ENCODE peak calls at places on chromosomes 2 and 18, in ten cellular contexts. H, U, F, G, S, Q, X, V, W and E are unnamed samples.

GRCh38 chr2:231411237-231411636 is 15.7 kb downstream of the B3GNT7 start:
- DNase-seq in H (no peak), U (no peak), F (peak), G (no peak), S (no peak), Q (peak), X (no peak), V (no peak), W (no peak), E (no peak)

GRCh38 chr2:217900010-217900779 is 102.6 kb downstream of the TNS1 start:
- DNase-seq in H (no peak), U (no peak), F (peak), G (no peak), S (no peak), Q (peak), X (no peak), V (no peak), W (peak), E (peak)

GRCh38 chr2:65943099-65943786 is 491.7 kb upstream of the MEIS1 start:
- DNase-seq in H (no peak), U (no peak), F (no peak), G (no peak), S (no peak), Q (no peak), X (no peak), V (no peak), W (no peak), E (no peak)

GRCh38 chr2:4272261-4272858 is 569.0 kb downstream of the DCDC2C start:
- DNase-seq in H (no peak), U (no peak), F (no peak), G (no peak), S (no peak), Q (no peak), X (no peak), V (no peak), W (no peak), E (no peak)

GRCh38 chr2:240508832-240509545 is 48.8 kb downstream of the ANKMY1 start:
- DNase-seq in H (no peak), U (no peak), F (no peak), G (no peak), S (no peak), Q (no peak), X (no peak), V (no peak), W (no peak), E (no peak)

GRCh38 chr18:54776282-54776977 is 51.8 kb upstream of the RAB27B start:
- DNase-seq in H (peak), U (no peak), F (no peak), G (peak), S (peak), Q (no peak), X (no peak), V (peak), W (peak), E (peak)

GRCh38 chr2:105522645-105523044 is 123.8 kb upstream of the FHL2 start:
- DNase-seq in H (peak), U (no peak), F (no peak), G (no peak), S (no peak), Q (no peak), X (no peak), V (no peak), W (no peak), E (no peak)

GRCh38 chr2:86237172-86237571 is 37.9 kb downstream of the MRPL35 start:
- DNase-seq in H (no peak), U (no peak), F (no peak), G (no peak), S (no peak), Q (no peak), X (no peak), V (no peak), W (no peak), E (no peak)

GRCh38 chr18:40004246-40004645 is 1950.8 kb upstream of the PIK3C3 start:
- DNase-seq in H (no peak), U (no peak), F (no peak), G (no peak), S (no peak), Q (no peak), X (no peak), V (no peak), W (no peak), E (no peak)

GRCh38 chr2:100554788-100555407 is 7.9 kb upstream of the PDCL3 start:
- DNase-seq in H (no peak), U (no peak), F (no peak), G (no peak), S (no peak), Q (no peak), X (no peak), V (no peak), W (no peak), E (no peak)

GRCh38 chr2:197705143-197705911 is at the start of gene MARS2:
- DNase-seq in H (peak), U (peak), F (peak), G (peak), S (peak), Q (peak), X (peak), V (peak), W (peak), E (peak)

GRCh38 chr2:219362524-219363164 is 25.1 kb downstream of the DNPEP start:
- DNase-seq in H (no peak), U (no peak), F (no peak), G (peak), S (peak), Q (peak), X (no peak), V (no peak), W (peak), E (peak)

GRCh38 chr18:73793386-73793785 is 354.2 kb downstream of the FBXO15 start:
- DNase-seq in H (peak), U (no peak), F (no peak), G (peak), S (peak), Q (peak), X (no peak), V (no peak), W (no peak), E (peak)

GRCh38 chr18:60372598-60372997 is at the start of gene MC4R:
- DNase-seq in H (no peak), U (peak), F (peak), G (peak), S (peak), Q (peak), X (peak), V (peak), W (peak), E (peak)

GRCh38 chr2:72271766-72272615 is 124.3 kb upstream of the CYP26B1 start:
- DNase-seq in H (peak), U (no peak), F (no peak), G (no peak), S (no peak), Q (no peak), X (no peak), V (no peak), W (peak), E (no peak)

GRCh38 chr2:181456660-181457120 is 496 bp upstream of the ITGA4 start:
- DNase-seq in H (no peak), U (peak), F (peak), G (peak), S (peak), Q (peak), X (peak), V (no peak), W (no peak), E (peak)

GRCh38 chr2:7403092-7403775 is 486.0 kb downstream of the RNF144A start:
- DNase-seq in H (no peak), U (no peak), F (no peak), G (no peak), S (no peak), Q (no peak), X (no peak), V (no peak), W (no peak), E (no peak)

GRCh38 chr2:1707771-1708351 is 36.5 kb downstream of the PXDN start:
- DNase-seq in H (no peak), U (peak), F (peak), G (peak), S (peak), Q (peak), X (peak), V (no peak), W (no peak), E (peak)

GRCh38 chr2:60948926-60949579 is 67.7 kb downstream of the REL start:
- DNase-seq in H (peak), U (no peak), F (no peak), G (no peak), S (peak), Q (no peak), X (no peak), V (peak), W (no peak), E (peak)

GRCh38 chr2:219041252-219041651 is at the start of gene CFAP65:
- DNase-seq in H (no peak), U (peak), F (peak), G (peak), S (peak), Q (peak), X (peak), V (peak), W (peak), E (peak)

GRCh38 chr18:9825571-9826073 is 60.2 kb upstream of the TXNDC2 start:
- DNase-seq in H (peak), U (no peak), F (no peak), G (peak), S (peak), Q (no peak), X (no peak), V (peak), W (peak), E (peak)

GRCh38 chr2:11416191-11416590 is 49.8 kb downstream of the E2F6 start:
- DNase-seq in H (no peak), U (no peak), F (no peak), G (no peak), S (no peak), Q (no peak), X (no peak), V (no peak), W (no peak), E (peak)

GRCh38 chr2:74577448-74577847 is 22.9 kb downstream of the DOK1 start:
- DNase-seq in H (no peak), U (no peak), F (no peak), G (no peak), S (peak), Q (no peak), X (no peak), V (no peak), W (no peak), E (no peak)

GRCh38 chr18:50738103-50738757 is 81.6 kb downstream of the MRO start:
- DNase-seq in H (no peak), U (no peak), F (no peak), G (no peak), S (no peak), Q (no peak), X (no peak), V (no peak), W (no peak), E (no peak)

GRCh38 chr2:101204400-101205095 is 48.1 kb upstream of the CNOT11 start:
- DNase-seq in H (no peak), U (no peak), F (no peak), G (peak), S (no peak), Q (no peak), X (no peak), V (no peak), W (peak), E (peak)

GRCh38 chr2:74002515-74003391 is 18.0 kb downstream of the TET3 start:
- DNase-seq in H (no peak), U (peak), F (peak), G (peak), S (peak), Q (peak), X (peak), V (no peak), W (peak), E (peak)

GRCh38 chr2:118846667-118847446 is 591 bp downstream of the EN1 start:
- DNase-seq in H (no peak), U (peak), F (peak), G (no peak), S (no peak), Q (peak), X (peak), V (no peak), W (peak), E (peak)

GRCh38 chr2:20930928-20931327 is 108.0 kb upstream of the LDAH start:
- DNase-seq in H (peak), U (no peak), F (no peak), G (no peak), S (peak), Q (no peak), X (no peak), V (no peak), W (no peak), E (no peak)

GRCh38 chr2:26559044-26559405 is 81.1 kb upstream of the OTOF start:
- DNase-seq in H (no peak), U (no peak), F (no peak), G (no peak), S (no peak), Q (no peak), X (no peak), V (no peak), W (no peak), E (peak)

GRCh38 chr2:122205637-122206036 is 450.2 kb downstream of the TSN start:
- DNase-seq in H (no peak), U (no peak), F (no peak), G (no peak), S (no peak), Q (no peak), X (no peak), V (no peak), W (no peak), E (no peak)

GRCh38 chr2:217935245-217935879 is 67.4 kb downstream of the TNS1 start:
- DNase-seq in H (no peak), U (no peak), F (peak), G (no peak), S (peak), Q (no peak), X (no peak), V (no peak), W (no peak), E (peak)

DNA sequence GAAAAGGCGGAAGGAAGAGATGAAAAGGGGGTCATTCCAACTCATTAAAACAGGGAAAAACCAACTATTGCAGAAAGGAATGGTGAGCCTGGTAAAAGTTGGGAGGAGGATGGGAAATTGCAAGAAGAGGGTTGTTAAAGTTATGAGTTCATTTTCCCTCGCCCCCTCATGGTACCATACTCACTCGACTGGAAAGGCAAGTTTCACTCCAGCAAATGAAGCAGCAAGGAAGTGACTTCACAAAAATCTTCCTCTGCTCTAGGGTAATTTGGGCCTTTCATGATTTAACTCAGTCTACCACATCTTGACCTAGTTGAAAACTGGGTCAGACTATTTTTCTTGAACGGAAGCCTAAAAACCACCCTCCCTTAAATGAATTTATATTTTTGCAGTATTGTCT is 22.8 kb upstream of the DAW1 start:
- DNase-seq in H (peak), U (no peak), F (peak), G (no peak), S (no peak), Q (peak), X (no peak), V (no peak), W (no peak), E (no peak)
- H3K4me2 ChIP-seq in H (peak), U (no peak), F (peak), G (no peak), S (no peak), Q (no peak), X (no peak), V (peak), W (no peak), E (no peak)

GRCh38 chr2:32489061-32489460 is 132.2 kb downstream of the BIRC6 start:
- DNase-seq in H (no peak), U (no peak), F (no peak), G (no peak), S (no peak), Q (no peak), X (no peak), V (no peak), W (no peak), E (no peak)

GRCh38 chr2:32482466-32482865 is 125.6 kb downstream of the BIRC6 start:
- DNase-seq in H (no peak), U (no peak), F (no peak), G (peak), S (peak), Q (no peak), X (no peak), V (no peak), W (no peak), E (no peak)

GRCh38 chr2:32484907-32485306 is 128.1 kb downstream of the BIRC6 start:
- DNase-seq in H (peak), U (no peak), F (no peak), G (peak), S (peak), Q (no peak), X (no peak), V (peak), W (peak), E (peak)

GRCh38 chr2:32479993-32480392 is 123.2 kb downstream of the BIRC6 start:
- DNase-seq in H (no peak), U (no peak), F (no peak), G (no peak), S (no peak), Q (no peak), X (no peak), V (no peak), W (no peak), E (no peak)

GRCh38 chr2:32485399-32485798 is 128.6 kb downstream of the BIRC6 start:
- DNase-seq in H (no peak), U (no peak), F (no peak), G (no peak), S (peak), Q (no peak), X (no peak), V (no peak), W (no peak), E (no peak)
- H3K4me2 ChIP-seq in H (no peak), U (no peak), F (no peak), G (no peak), S (no peak), Q (no peak), X (no peak), V (no peak), W (peak), E (peak)

GRCh38 chr2:190545082-190545481 is 10.6 kb upstream of the NEMP2 start:
- DNase-seq in H (no peak), U (no peak), F (no peak), G (no peak), S (no peak), Q (no peak), X (no peak), V (no peak), W (no peak), E (no peak)

GRCh38 chr2:190550137-190550536 is 15.6 kb upstream of the NEMP2 start:
- DNase-seq in H (no peak), U (no peak), F (peak), G (no peak), S (no peak), Q (no peak), X (no peak), V (no peak), W (no peak), E (no peak)

GRCh38 chr2:190547914-190548313 is 13.4 kb upstream of the NEMP2 start:
- DNase-seq in H (no peak), U (no peak), F (no peak), G (no peak), S (no peak), Q (no peak), X (no peak), V (no peak), W (no peak), E (no peak)

GRCh38 chr2:190545756-190546385 is 11.3 kb upstream of the NEMP2 start:
- DNase-seq in H (no peak), U (no peak), F (no peak), G (no peak), S (peak), Q (no peak), X (no peak), V (no peak), W (no peak), E (no peak)

DNA sequence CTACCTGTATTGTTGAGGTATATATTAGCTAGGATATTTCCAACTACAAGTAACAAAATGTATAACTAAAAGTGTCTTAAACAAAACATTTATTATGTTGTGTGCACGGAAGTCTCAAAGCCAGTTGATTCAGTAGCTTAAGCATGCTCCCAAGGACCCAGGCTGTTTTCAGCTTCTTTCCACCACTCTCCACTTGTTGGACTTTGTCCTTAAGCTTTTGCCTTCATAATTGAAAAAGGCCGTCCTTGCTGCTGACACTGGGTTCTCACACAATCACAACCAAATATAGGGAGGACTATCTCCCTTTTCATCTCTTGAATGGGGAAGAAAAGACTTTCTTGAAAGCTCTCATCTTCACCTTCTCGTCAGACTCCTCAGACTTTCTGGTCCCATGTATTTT is 12.2 kb upstream of the NEMP2 start:
- DNase-seq in H (no peak), U (no peak), F (no peak), G (no peak), S (no peak), Q (no peak), X (no peak), V (no peak), W (no peak), E (no peak)
- H3K4me2 ChIP-seq in H (no peak), U (no peak), F (no peak), G (no peak), S (no peak), Q (no peak), X (no peak), V (no peak), W (no peak), E (no peak)

DNA sequence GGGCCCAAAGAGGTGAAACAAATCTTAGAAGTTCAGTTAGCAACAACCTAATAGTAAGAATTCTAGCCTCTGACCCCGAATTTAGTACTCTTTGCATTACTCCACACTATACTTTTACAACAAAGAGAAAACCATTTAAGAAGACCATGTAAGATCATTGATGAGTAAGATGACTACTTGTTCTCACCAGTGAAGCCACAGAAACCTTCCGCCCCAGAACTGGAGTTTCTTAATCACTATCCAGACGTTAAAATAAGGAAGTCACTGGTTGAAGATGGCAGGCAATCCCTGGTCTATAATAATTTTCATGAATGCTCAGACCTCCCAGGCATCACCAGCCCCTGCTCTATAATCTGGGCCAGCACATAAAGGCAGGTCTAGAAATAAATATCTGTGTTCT is 95.0 kb downstream of the TMEM163 start:
- DNase-seq in H (no peak), U (no peak), F (no peak), G (no peak), S (no peak), Q (no peak), X (no peak), V (no peak), W (no peak), E (no peak)
- H3K4me2 ChIP-seq in H (no peak), U (no peak), F (no peak), G (no peak), S (no peak), Q (no peak), X (no peak), V (no peak), W (no peak), E (no peak)

GRCh38 chr2:207474871-207475485 is 54.8 kb upstream of the CREB1 start:
- DNase-seq in H (no peak), U (peak), F (peak), G (peak), S (peak), Q (peak), X (peak), V (peak), W (peak), E (no peak)
- H3K4me2 ChIP-seq in H (peak), U (no peak), F (no peak), G (no peak), S (peak), Q (no peak), X (no peak), V (peak), W (peak), E (peak)